ENCODE peak calls at places on chromosome 6, in seven cellular contexts. B is ELF-1; S is globus pallidus; I is WERI-Rb-1; F is CD4-positive, CD25-positive, alpha-beta regulatory T cell; A is NCI-H2029; V is brain microvascular endothelial cell. Q is an unnamed sample.

GRCh38 chr6:22288721-22289120 is 8.1 kb downstream of the PRL start:
- DNase-seq in B (no peak), S (no peak), I (no peak), F (no peak), A (no peak), V (no peak), Q (no peak)

GRCh38 chr6:141426400-141426980 is 706.2 kb upstream of the GJE1 start:
- DNase-seq in B (no peak), S (no peak), I (no peak), F (no peak), A (no peak), V (no peak), Q (peak; percentile 4)

GRCh38 chr6:36605560-36606391 is 11.6 kb downstream of the SRSF3 start:
- DNase-seq in B (peak; percentile 52), S (no peak), I (no peak), F (no peak), A (no peak), V (no peak), Q (no peak)

GRCh38 chr6:161268526-161269210 is 5.2 kb downstream of the AGPAT4 start:
- DNase-seq in B (no peak), S (no peak), I (no peak), F (no peak), A (no peak), V (no peak), Q (peak; percentile 43)

GRCh38 chr6:68760941-68761676 is 126.0 kb downstream of the ADGRB3 start:
- DNase-seq in B (no peak), S (peak; percentile 81), I (no peak), F (no peak), A (peak; percentile 35), V (no peak), Q (no peak)

GRCh38 chr6:132115714-132116366 is 164.7 kb upstream of the CCN2 start:
- DNase-seq in B (no peak), S (no peak), I (no peak), F (no peak), A (no peak), V (no peak), Q (no peak)

GRCh38 chr6:31568537-31568961 is 3.5 kb upstream of the LTA start:
- DNase-seq in B (no peak), S (peak; percentile 16), I (no peak), F (peak; percentile 92), A (no peak), V (no peak), Q (no peak)

GRCh38 chr6:136607204-136607931 is 57.1 kb upstream of the MAP7 start:
- DNase-seq in B (no peak), S (no peak), I (no peak), F (no peak), A (peak; percentile 67), V (no peak), Q (no peak)

GRCh38 chr6:140857734-140858380 is 1274.9 kb upstream of the GJE1 start:
- DNase-seq in B (no peak), S (peak; percentile 10), I (no peak), F (no peak), A (peak; percentile 41), V (peak; percentile 88), Q (no peak)

GRCh38 chr6:87789198-87789899 is 87.3 kb upstream of the AKIRIN2 start:
- DNase-seq in B (peak; percentile 5), S (no peak), I (no peak), F (no peak), A (no peak), V (peak; percentile 50), Q (peak; percentile 35)